ENCODE peak calls at places on chromosome 2, in seven cellular contexts. L is amniotic epithelial cell, E is T1000, J is posterior vena cava, U is NCI-H2107, G is iris pigment epithelial cell, M is adipocyte. Z is an unnamed sample.

GRCh38 chr2:11872247-11872947 is 126.0 kb downstream of the LPIN1 start:
- DNase-seq in L (peak; percentile 20), E (no peak), J (no peak), U (no peak), G (peak; percentile 67), M (no peak), Z (no peak)

GRCh38 chr2:233059797-233060499 is at the start of gene INPP5D:
- DNase-seq in L (no peak), E (no peak), J (peak; percentile 88), U (no peak), G (no peak), M (no peak), Z (no peak)

GRCh38 chr2:231348173-231348572 is 47.3 kb upstream of the B3GNT7 start:
- DNase-seq in L (peak; percentile 90), E (no peak), J (no peak), U (no peak), G (peak; percentile 36), M (peak; percentile 28), Z (peak; percentile 54)

GRCh38 chr2:181642071-181642470 is 14.8 kb downstream of the CERKL start:
- DNase-seq in L (peak; percentile 2), E (no peak), J (no peak), U (no peak), G (no peak), M (no peak), Z (no peak)

GRCh38 chr2:233446616-233447305 is 92.5 kb downstream of the DGKD start:
- DNase-seq in L (no peak), E (no peak), J (peak; percentile 75), U (no peak), G (no peak), M (no peak), Z (no peak)

GRCh38 chr2:198028955-198029354 is 224.6 kb downstream of the PLCL1 start:
- DNase-seq in L (no peak), E (no peak), J (no peak), U (no peak), G (no peak), M (no peak), Z (no peak)

GRCh38 chr2:12376025-12376424 is 340.7 kb upstream of the TRIB2 start:
- DNase-seq in L (no peak), E (no peak), J (no peak), U (no peak), G (no peak), M (no peak), Z (no peak)

GRCh38 chr2:79952561-79952960 is 352.0 kb downstream of the LRRTM1 start:
- DNase-seq in L (no peak), E (no peak), J (no peak), U (no peak), G (no peak), M (peak; percentile 25), Z (no peak)

GRCh38 chr2:117958186-117958585 is 55.7 kb downstream of the CCDC93 start:
- DNase-seq in L (peak; percentile 87), E (no peak), J (no peak), U (no peak), G (peak; percentile 85), M (peak; percentile 95), Z (peak; percentile 87)

GRCh38 chr2:104378853-104379374 is 475.0 kb upstream of the POU3F3 start:
- DNase-seq in L (no peak), E (peak; percentile 21), J (no peak), U (no peak), G (no peak), M (no peak), Z (no peak)

GRCh38 chr2:156021326-156022040 is 311.0 kb downstream of the NR4A2 start:
- DNase-seq in L (peak; percentile 2), E (no peak), J (no peak), U (no peak), G (peak; percentile 3), M (peak; percentile 42), Z (no peak)

GRCh38 chr2:130759906-130760753 is 4.8 kb downstream of the AMER3 start:
- DNase-seq in L (peak; percentile 1), E (no peak), J (no peak), U (peak; percentile 24), G (peak; percentile 9), M (no peak), Z (peak; percentile 9)

GRCh38 chr2:77121518-77121917 is 400.7 kb downstream of the LRRTM4 start:
- DNase-seq in L (no peak), E (no peak), J (no peak), U (no peak), G (no peak), M (no peak), Z (no peak)

GRCh38 chr2:167637726-167638125 is 609.7 kb downstream of the STK39 start:
- DNase-seq in L (no peak), E (no peak), J (no peak), U (no peak), G (no peak), M (no peak), Z (no peak)

GRCh38 chr2:69683170-69683971 is 39.8 kb upstream of the AAK1 start:
- DNase-seq in L (peak; percentile 96), E (no peak), J (no peak), U (no peak), G (peak; percentile 78), M (peak; percentile 60), Z (peak; percentile 89)